ENCODE peak calls at places on chromosome 4, in four cellular contexts. U, M, B and T are unnamed samples.

GRCh38 chr4:99117876-99118693 is 26.0 kb downstream of the ADH4 start:
- DNase-seq in U (peak), M (peak), B (no peak), T (no peak)

GRCh38 chr4:165838575-165838974 is 34.5 kb upstream of the TLL1 start:
- DNase-seq in U (no peak), M (no peak), B (no peak), T (no peak)

GRCh38 chr4:3744232-3744631 is 22.0 kb upstream of the ADRA2C start:
- DNase-seq in U (no peak), M (no peak), B (no peak), T (no peak)

GRCh38 chr4:186808635-186809018 is 85.0 kb upstream of the FAT1 start:
- DNase-seq in U (no peak), M (no peak), B (no peak), T (no peak)

GRCh38 chr4:99968330-99968729 is 18.3 kb upstream of the H2AZ1 start:
- DNase-seq in U (no peak), M (no peak), B (no peak), T (no peak)

GRCh38 chr4:18676136-18676922 is 654.8 kb upstream of the LCORL start:
- DNase-seq in U (no peak), M (no peak), B (no peak), T (no peak)

GRCh38 chr4:54099959-54100606 is at the start of gene GSX2:
- DNase-seq in U (no peak), M (no peak), B (no peak), T (no peak)

GRCh38 chr4:8404791-8405515 is 35.6 kb downstream of the ACOX3 start:
- DNase-seq in U (no peak), M (no peak), B (no peak), T (no peak)

GRCh38 chr4:71126719-71127118 is 133.3 kb downstream of the DCK start:
- DNase-seq in U (peak), M (no peak), B (no peak), T (no peak)

GRCh38 chr4:85402371-85402770 is 72.6 kb upstream of the ARHGAP24 start:
- DNase-seq in U (peak), M (no peak), B (no peak), T (no peak)

GRCh38 chr4:102675142-102675541 is 85.6 kb downstream of the MANBA start:
- DNase-seq in U (no peak), M (no peak), B (no peak), T (no peak)

GRCh38 chr4:40478215-40478614 is 143.1 kb downstream of the CHRNA9 start:
- DNase-seq in U (no peak), M (no peak), B (no peak), T (no peak)

GRCh38 chr4:37993806-37994205 is 33.6 kb downstream of the PTTG2 start:
- DNase-seq in U (no peak), M (no peak), B (peak), T (no peak)

GRCh38 chr4:154361450-154361849 is 130.1 kb downstream of the DCHS2 start:
- DNase-seq in U (no peak), M (no peak), B (no peak), T (no peak)

GRCh38 chr4:75142850-75143249 is 209.9 kb downstream of the PARM1 start:
- DNase-seq in U (no peak), M (no peak), B (no peak), T (no peak)

GRCh38 chr4:184688447-184688846 is 38.9 kb downstream of the PRIMPOL start:
- DNase-seq in U (peak), M (no peak), B (no peak), T (no peak)

GRCh38 chr4:24607338-24607737 is 23.0 kb upstream of the DHX15 start:
- DNase-seq in U (no peak), M (no peak), B (no peak), T (no peak)

GRCh38 chr4:164293776-164294175 is 460.2 kb upstream of the SMIM31 start:
- DNase-seq in U (no peak), M (no peak), B (no peak), T (no peak)
- TF ChIP-seq POLR2A in U (no peak), M (no peak), B (no peak), T (no peak)

DNA sequence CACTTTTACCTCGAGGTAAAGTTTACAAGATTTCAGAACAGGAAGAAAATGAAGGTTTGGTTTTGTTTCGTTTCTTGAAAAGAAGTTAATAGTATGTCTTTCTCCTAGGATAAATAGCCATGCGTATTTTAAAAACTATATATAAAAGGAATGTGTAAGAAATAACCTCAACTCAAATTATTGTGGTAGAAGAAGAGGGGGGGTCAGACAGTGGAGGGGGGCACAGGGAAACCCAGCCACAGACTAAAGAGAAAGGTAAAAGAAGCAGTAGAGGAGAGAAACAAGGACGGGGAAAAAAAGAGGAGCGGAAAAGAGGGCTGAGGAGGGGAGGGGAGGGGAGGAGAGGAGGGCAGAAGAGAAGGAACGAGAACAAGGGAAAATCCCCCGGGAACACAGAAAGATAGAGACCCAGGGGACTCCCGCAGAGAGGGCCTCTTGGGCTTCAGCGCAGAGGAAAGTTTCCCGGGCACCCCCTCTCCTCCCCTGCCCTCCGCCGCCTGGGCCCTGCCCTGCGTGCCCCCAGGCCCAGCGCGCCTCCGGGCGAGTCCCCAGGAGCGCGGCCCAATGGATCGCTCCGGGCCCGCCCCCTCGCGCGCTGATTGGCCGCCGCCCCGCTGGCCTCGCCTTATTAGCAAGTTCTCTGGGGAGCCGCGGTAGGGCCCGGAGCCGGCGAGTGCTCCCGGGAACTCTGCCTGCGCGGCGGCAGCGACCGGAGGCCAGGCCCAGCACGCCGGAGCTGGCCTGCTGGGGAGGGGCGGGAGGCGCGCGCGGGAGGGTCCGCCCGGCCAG is at the start of gene MSX1:
- DNase-seq in U (peak), M (no peak), B (peak), T (peak)
- TF ChIP-seq POLR2A in U (peak), M (no peak), B (peak), T (peak)

GRCh38 chr4:119111296-119111695 is 24.3 kb upstream of the MYOZ2 start:
- DNase-seq in U (no peak), M (no peak), B (no peak), T (no peak)
- TF ChIP-seq POLR2A in U (no peak), M (no peak), B (no peak), T (no peak)

GRCh38 chr4:73864365-73864764 is 4.8 kb upstream of the CXCL1 start:
- DNase-seq in U (peak), M (no peak), B (peak), T (no peak)
- TF ChIP-seq POLR2A in U (no peak), M (no peak), B (no peak), T (no peak)

GRCh38 chr4:6753103-6753560 is 29.4 kb upstream of the KIAA0232 start:
- DNase-seq in U (no peak), M (no peak), B (no peak), T (no peak)
- TF ChIP-seq POLR2A in U (no peak), M (no peak), B (no peak), T (no peak)

GRCh38 chr4:118836763-118837507 is 1.0 kb upstream of the SEC24D start:
- DNase-seq in U (no peak), M (no peak), B (no peak), T (no peak)

GRCh38 chr4:118834960-118835895 is 698 bp downstream of the SEC24D start:
- DNase-seq in U (peak), M (no peak), B (peak), T (no peak)

GRCh38 chr4:118834070-118834469 is 1.9 kb downstream of the SEC24D start:
- DNase-seq in U (no peak), M (no peak), B (no peak), T (no peak)

GRCh38 chr4:118833192-118833820 is 2.6 kb downstream of the SEC24D start:
- DNase-seq in U (no peak), M (no peak), B (no peak), T (no peak)

GRCh38 chr4:118835896-118836762 is at the start of gene SEC24D:
- DNase-seq in U (peak), M (peak), B (peak), T (peak)
- TF ChIP-seq POLR2A in U (no peak), M (peak), B (peak), T (no peak)

GRCh38 chr4:80371046-80371445 is 35.5 kb downstream of the CFAP299 start:
- DNase-seq in U (no peak), M (no peak), B (no peak), T (no peak)

GRCh38 chr4:80370635-80371034 is 35.1 kb downstream of the CFAP299 start:
- DNase-seq in U (no peak), M (no peak), B (no peak), T (no peak)

GRCh38 chr4:80362578-80363181 is 27.1 kb downstream of the CFAP299 start:
- DNase-seq in U (peak), M (peak), B (peak), T (no peak)

GRCh38 chr4:80365928-80366327 is 30.4 kb downstream of the CFAP299 start:
- DNase-seq in U (peak), M (no peak), B (peak), T (no peak)

DNA sequence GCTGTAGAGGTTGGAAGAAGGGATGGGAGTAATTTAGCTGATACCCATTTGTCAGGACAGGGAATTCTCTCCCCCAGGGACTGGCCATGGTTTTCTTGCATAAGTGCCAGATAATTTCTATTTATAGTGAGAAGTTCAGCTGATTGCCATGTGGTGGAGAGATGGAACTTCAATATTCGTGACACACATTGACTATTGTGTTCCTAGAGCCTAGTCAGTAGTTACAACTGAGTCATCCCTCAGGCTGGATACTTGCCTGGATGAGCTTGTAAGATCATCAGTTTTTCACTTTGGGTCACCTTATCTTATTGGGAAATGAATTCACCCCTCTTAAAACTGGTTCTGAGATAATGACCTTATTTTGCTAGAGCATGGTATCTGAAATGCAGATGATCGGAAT is 32.2 kb downstream of the CFAP299 start:
- DNase-seq in U (no peak), M (no peak), B (no peak), T (no peak)
- TF ChIP-seq POLR2A in U (no peak), M (no peak), B (no peak), T (no peak)

GRCh38 chr4:55345980-55346850 is at the start of gene SRD5A3:
- DNase-seq in U (peak), M (peak), B (peak), T (peak)
- TF ChIP-seq POLR2A in U (peak), M (no peak), B (peak), T (peak)

GRCh38 chr4:87087015-87087920 is 133.2 kb downstream of the KLHL8 start:
- DNase-seq in U (no peak), M (no peak), B (no peak), T (no peak)
- TF ChIP-seq POLR2A in U (no peak), M (no peak), B (no peak), T (no peak)